ENCODE peak calls at places on chromosomes 11 and 22, in ten cellular contexts. K is testis, O is IMR-90, L is ovary, V is body of pancreas, U is NB4, G is heart left ventricle, W is Peyer's patch, X is GM12892, P is lower leg skin. N is an unnamed sample.

GRCh38 chr11:12678092-12678491 is 3.9 kb downstream of the TEAD1 start:
- DNase-seq in U (no peak), P (no peak), K (no peak), X (no peak), W (no peak), O (no peak), V (no peak), L (no peak), G (no peak), N (no peak)

GRCh38 chr22:45948081-45948648 is 28.8 kb downstream of the WNT7B start:
- DNase-seq in P (no peak), V (no peak), G (no peak), O (no peak), U (peak; percentile 58), X (no peak), K (no peak), W (no peak), L (no peak), N (no peak)

GRCh38 chr11:100872951-100873350 is 185.9 kb downstream of the ARHGAP42 start:
- DNase-seq in L (no peak), P (no peak), K (no peak), O (no peak), V (no peak), U (no peak), X (no peak), W (no peak), G (no peak), N (no peak)

GRCh38 chr22:16964366-16964765 is 43.7 kb downstream of the GAB4 start:
- DNase-seq in O (no peak), X (no peak), W (no peak), U (no peak), K (no peak), L (no peak), V (no peak), G (no peak), P (peak; percentile 74), N (no peak)

GRCh38 chr11:122604626-122605025 is 50.9 kb upstream of the UBASH3B start:
- DNase-seq in V (no peak), K (no peak), L (no peak), P (no peak), O (no peak), W (no peak), G (no peak), X (no peak), U (no peak), N (no peak)

GRCh38 chr11:75277991-75278790 is 37.6 kb downstream of the TPBGL start:
- DNase-seq in O (no peak), U (no peak), K (no peak), X (no peak), W (no peak), L (peak; percentile 14), G (peak; percentile 22), V (no peak), P (peak; percentile 76), N (no peak)

GRCh38 chr11:12900496-12900895 is 108.6 kb upstream of the RASSF10 start:
- DNase-seq in K (no peak), X (no peak), L (no peak), W (no peak), P (no peak), O (peak; percentile 94), G (no peak), U (no peak), V (no peak), N (peak; percentile 40)

GRCh38 chr22:23570681-23571080 is 9.4 kb downstream of the IGLL1 start:
- DNase-seq in K (no peak), X (no peak), W (no peak), P (no peak), G (no peak), V (no peak), O (no peak), L (no peak), U (no peak), N (no peak)

GRCh38 chr11:111944139-111944538 is 7.0 kb downstream of the DIXDC1 start:
- DNase-seq in G (no peak), U (peak; percentile 22), K (no peak), P (no peak), W (no peak), V (no peak), L (no peak), O (peak; percentile 87), X (no peak), N (no peak)

GRCh38 chr22:38257170-38257569 is 15.6 kb downstream of the TMEM184B start:
- DNase-seq in X (no peak), G (no peak), K (no peak), P (no peak), V (no peak), O (peak; percentile 81), U (no peak), L (no peak), W (no peak), N (no peak)

GRCh38 chr11:65432686-65433582 is 10.3 kb downstream of the NEAT1 start:
- DNase-seq in V (no peak), L (no peak), K (no peak), P (no peak), X (no peak), O (peak; percentile 54), U (peak; percentile 64), W (no peak), G (no peak), N (no peak)

GRCh38 chr11:76292583-76293188 is 86.4 kb upstream of the WNT11 start:
- DNase-seq in X (no peak), V (no peak), L (no peak), W (no peak), G (no peak), P (no peak), U (no peak), K (no peak), O (no peak), N (no peak)

GRCh38 chr11:134032501-134033091 is 36.3 kb upstream of the JAM3 start:
- DNase-seq in P (no peak), W (no peak), L (peak; percentile 55), O (no peak), G (peak; percentile 66), V (no peak), U (peak; percentile 36), K (peak; percentile 37), X (no peak), N (no peak)

GRCh38 chr11:47325271-47326041 is 27.0 kb downstream of the MYBPC3 start:
- DNase-seq in L (no peak), U (no peak), W (no peak), G (no peak), X (no peak), O (no peak), K (no peak), P (no peak), V (peak; percentile 19), N (no peak)

GRCh38 chr11:120399312-120399711 is 63.1 kb downstream of the ARHGEF12 start:
- DNase-seq in P (no peak), O (no peak), W (no peak), X (no peak), V (no peak), L (no peak), G (no peak), U (no peak), K (no peak), N (no peak)

GRCh38 chr22:23533771-23534191 is 46.3 kb downstream of the IGLL1 start:
- DNase-seq in W (no peak), V (no peak), G (no peak), U (no peak), P (no peak), L (peak; percentile 57), X (no peak), O (no peak), K (no peak), N (no peak)

GRCh38 chr11:59501931-59502330 is 1.4 kb upstream of the OR4D11 start:
- DNase-seq in W (no peak), V (no peak), P (no peak), G (no peak), O (no peak), X (no peak), L (no peak), K (no peak), U (no peak), N (no peak)

GRCh38 chr11:102151784-102152525 is 41.7 kb downstream of the YAP1 start:
- DNase-seq in G (no peak), W (no peak), V (no peak), O (no peak), K (no peak), L (no peak), U (no peak), X (no peak), P (no peak), N (no peak)

GRCh38 chr11:110069158-110069737 is 23.9 kb upstream of the ZC3H12C start:
- DNase-seq in U (peak; percentile 57), O (peak; percentile 88), X (no peak), W (no peak), G (peak; percentile 68), K (no peak), V (peak; percentile 51), P (peak; percentile 92), L (no peak), N (peak; percentile 19)

GRCh38 chr11:6628526-6628925 is 9.3 kb upstream of the TPP1 start:
- DNase-seq in X (no peak), P (no peak), W (no peak), G (no peak), V (no peak), O (no peak), L (no peak), U (no peak), K (no peak), N (no peak)
- TF ChIP-seq POLR2A in X (no peak), P (no peak), W (no peak), G (no peak), V (no peak), O (no peak), L (no peak), U (no peak), K (no peak), N (no peak)

GRCh38 chr22:42931421-42932196 is 74.5 kb upstream of the ARFGAP3 start:
- DNase-seq in P (no peak), U (peak; percentile 76), X (peak; percentile 41), K (no peak), W (no peak), V (no peak), L (no peak), O (peak; percentile 18), G (no peak), N (no peak)
- TF ChIP-seq POLR2A in P (no peak), U (no peak), X (peak; percentile 26), K (no peak), W (no peak), V (no peak), L (no peak), O (no peak), G (no peak), N (no peak)

DNA sequence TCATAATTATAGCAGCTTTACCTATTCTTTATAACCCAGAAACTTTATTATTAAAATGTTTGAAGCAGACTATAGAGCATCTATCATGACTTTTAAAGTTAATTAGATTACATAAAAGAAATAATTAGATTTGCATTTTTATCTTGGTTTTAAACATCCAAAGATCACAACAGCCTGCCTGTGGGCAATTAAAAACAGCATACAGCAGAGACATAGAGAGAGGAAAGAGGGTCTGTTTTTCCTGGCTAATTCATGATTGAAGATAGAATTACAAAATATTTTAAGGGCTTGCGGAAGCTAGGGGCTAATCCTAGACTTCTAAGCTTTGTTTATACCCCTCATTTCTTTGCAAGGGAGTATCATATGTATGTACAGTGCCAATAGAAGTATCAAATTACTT is 178.1 kb downstream of the SOX6 start:
- DNase-seq in G (no peak), W (no peak), L (no peak), V (no peak), P (no peak), U (no peak), X (no peak), K (no peak), O (no peak), N (no peak)
- TF ChIP-seq POLR2A in G (no peak), W (no peak), L (no peak), V (no peak), P (no peak), U (no peak), X (no peak), K (no peak), O (no peak), N (no peak)

GRCh38 chr11:114171257-114172054 is 111.9 kb downstream of the ZBTB16 start:
- DNase-seq in W (no peak), V (peak; percentile 96), G (peak; percentile 95), U (no peak), P (peak; percentile 96), K (peak; percentile 87), L (peak; percentile 86), O (no peak), X (no peak), N (no peak)
- TF ChIP-seq POLR2A in W (no peak), V (no peak), G (no peak), U (no peak), P (no peak), K (no peak), L (peak; percentile 37), O (no peak), X (no peak), N (no peak)